ENCODE peak calls at places on chromosomes 4 and X, in four cellular contexts. One of them, this sample, is unnamed.

GRCh38 chr4:52712172-52712990 is 38.8 kb downstream of the ERVMER34-1 start:
- DNase-seq in brain microvascular endothelial cell: peak; percentile 97
- DNase-seq in CD8-positive, alpha-beta T cell: peak; percentile 95
- DNase-seq in GM23338: peak; percentile 98
- DNase-seq in this sample: peak; percentile 81

GRCh38 chr4:54152846-54153600 is 53.1 kb downstream of the GSX2 start:
- DNase-seq in CD8-positive, alpha-beta T cell: no peak
- DNase-seq in brain microvascular endothelial cell: peak; percentile 4
- DNase-seq in GM23338: no peak
- DNase-seq in this sample: peak; percentile 24

GRCh38 chr4:159655547-159655946 is 552.7 kb downstream of the RAPGEF2 start:
- DNase-seq in GM23338: no peak
- DNase-seq in brain microvascular endothelial cell: peak; percentile 93
- DNase-seq in CD8-positive, alpha-beta T cell: no peak
- DNase-seq in this sample: no peak

GRCh38 chr4:183195534-183195933 is 96.5 kb downstream of the WWC2 start:
- DNase-seq in GM23338: no peak
- DNase-seq in CD8-positive, alpha-beta T cell: no peak
- DNase-seq in brain microvascular endothelial cell: no peak
- DNase-seq in this sample: no peak

GRCh38 chrX:134971926-134972325 is 18.9 kb upstream of the SMIM10 start:
- DNase-seq in brain microvascular endothelial cell: peak; percentile 28
- DNase-seq in GM23338: no peak
- DNase-seq in CD8-positive, alpha-beta T cell: no peak
- DNase-seq in this sample: no peak

GRCh38 chr4:27775156-27775555 is 914.5 kb downstream of the STIM2 start:
- DNase-seq in CD8-positive, alpha-beta T cell: no peak
- DNase-seq in brain microvascular endothelial cell: no peak
- DNase-seq in GM23338: no peak
- DNase-seq in this sample: no peak

GRCh38 chr4:128924951-128925350 is 115.5 kb downstream of the JADE1 start:
- DNase-seq in brain microvascular endothelial cell: peak; percentile 4
- DNase-seq in GM23338: no peak
- DNase-seq in CD8-positive, alpha-beta T cell: no peak
- DNase-seq in this sample: no peak

GRCh38 chr4:177246636-177247584 is 62.8 kb upstream of the NEIL3 start:
- DNase-seq in GM23338: no peak
- DNase-seq in CD8-positive, alpha-beta T cell: no peak
- DNase-seq in brain microvascular endothelial cell: no peak
- DNase-seq in this sample: no peak

GRCh38 chr4:52606766-52607165 is 52.3 kb downstream of the USP46 start:
- DNase-seq in GM23338: no peak
- DNase-seq in brain microvascular endothelial cell: no peak
- DNase-seq in CD8-positive, alpha-beta T cell: no peak
- DNase-seq in this sample: no peak

GRCh38 chr4:47221721-47222120 is 190.4 kb downstream of the GABRB1 start:
- DNase-seq in brain microvascular endothelial cell: peak; percentile 82
- DNase-seq in GM23338: no peak
- DNase-seq in CD8-positive, alpha-beta T cell: no peak
- DNase-seq in this sample: peak; percentile 33

DNA sequence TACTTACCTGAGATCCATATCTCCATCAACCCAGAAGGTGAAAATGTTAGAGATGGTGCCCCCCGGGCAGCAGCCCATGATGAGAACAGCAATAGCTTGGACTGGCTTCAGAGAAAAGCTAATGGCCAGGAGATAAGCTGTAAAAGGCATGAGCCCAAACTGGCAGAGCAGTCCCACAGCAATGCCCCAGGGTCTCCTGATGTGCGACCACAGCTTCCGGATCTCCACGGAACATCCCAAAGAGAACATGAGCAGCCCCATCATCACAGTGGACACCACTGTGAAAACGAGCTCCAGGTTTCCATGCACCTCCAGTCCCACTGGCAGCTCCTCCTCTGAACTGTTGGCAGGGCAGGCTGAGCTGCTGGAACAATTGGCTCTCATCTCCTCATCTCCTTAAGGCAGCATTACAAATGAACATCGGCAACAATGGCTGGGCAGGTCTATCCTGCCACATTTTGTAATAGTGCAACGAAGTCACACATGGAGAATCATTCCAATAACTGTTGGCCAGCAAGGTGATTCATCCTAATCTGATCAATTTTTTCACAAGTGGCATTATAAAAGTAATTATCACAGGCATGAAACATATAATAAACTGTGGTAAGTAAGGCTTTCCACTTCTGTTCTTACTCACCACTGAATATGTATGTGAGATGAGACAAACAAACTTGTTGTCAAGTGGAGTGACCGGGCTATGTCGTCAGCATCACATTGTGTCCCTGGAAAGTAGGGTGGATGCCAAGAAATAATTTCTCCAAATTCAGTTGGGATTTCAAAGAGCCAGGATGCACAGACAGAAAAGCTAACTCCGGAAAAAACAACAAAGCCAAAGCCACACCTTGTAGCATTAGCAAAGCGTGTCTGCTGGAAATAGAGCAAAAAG is at the start of gene SLC10A6:
- DNase-seq in brain microvascular endothelial cell: no peak
- DNase-seq in GM23338: no peak
- DNase-seq in CD8-positive, alpha-beta T cell: no peak
- DNase-seq in this sample: no peak
- H3K4me3 ChIP-seq in brain microvascular endothelial cell: no peak within 1 kb of the TSS
- H3K4me3 ChIP-seq in GM23338: no peak within 1 kb of the TSS
- H3K4me3 ChIP-seq in CD8-positive, alpha-beta T cell: no peak within 1 kb of the TSS
- H3K4me3 ChIP-seq in this sample: no peak within 1 kb of the TSS

GRCh38 chr4:88008133-88008621 is 742 bp downstream of the PKD2 start:
- DNase-seq in CD8-positive, alpha-beta T cell: no peak
- DNase-seq in GM23338: peak; percentile 86
- DNase-seq in brain microvascular endothelial cell: peak; percentile 18
- DNase-seq in this sample: no peak

GRCh38 chr4:88009871-88010270 is 2.4 kb downstream of the PKD2 start:
- DNase-seq in brain microvascular endothelial cell: no peak
- DNase-seq in CD8-positive, alpha-beta T cell: no peak
- DNase-seq in GM23338: no peak
- DNase-seq in this sample: no peak

GRCh38 chr4:88006956-88007303 is 505 bp upstream of the PKD2 start:
- DNase-seq in CD8-positive, alpha-beta T cell: no peak
- DNase-seq in brain microvascular endothelial cell: no peak
- DNase-seq in GM23338: peak; percentile 57
- DNase-seq in this sample: no peak

GRCh38 chr4:88007304-88008132 is at the start of gene PKD2:
- DNase-seq in GM23338: peak; percentile 88
- DNase-seq in CD8-positive, alpha-beta T cell: peak; percentile 64
- DNase-seq in brain microvascular endothelial cell: peak; percentile 60
- DNase-seq in this sample: no peak

GRCh38 chr4:88008624-88009235 is 1.3 kb downstream of the PKD2 start:
- DNase-seq in CD8-positive, alpha-beta T cell: no peak
- DNase-seq in brain microvascular endothelial cell: peak; percentile 49
- DNase-seq in GM23338: no peak
- DNase-seq in this sample: no peak
- H3K27ac ChIP-seq in CD8-positive, alpha-beta T cell: no peak overlapping the region
- H3K27ac ChIP-seq in brain microvascular endothelial cell: peak overlapping the region; percentile 56
- H3K27ac ChIP-seq in GM23338: no peak overlapping the region
- H3K27ac ChIP-seq in this sample: no peak overlapping the region

DNA sequence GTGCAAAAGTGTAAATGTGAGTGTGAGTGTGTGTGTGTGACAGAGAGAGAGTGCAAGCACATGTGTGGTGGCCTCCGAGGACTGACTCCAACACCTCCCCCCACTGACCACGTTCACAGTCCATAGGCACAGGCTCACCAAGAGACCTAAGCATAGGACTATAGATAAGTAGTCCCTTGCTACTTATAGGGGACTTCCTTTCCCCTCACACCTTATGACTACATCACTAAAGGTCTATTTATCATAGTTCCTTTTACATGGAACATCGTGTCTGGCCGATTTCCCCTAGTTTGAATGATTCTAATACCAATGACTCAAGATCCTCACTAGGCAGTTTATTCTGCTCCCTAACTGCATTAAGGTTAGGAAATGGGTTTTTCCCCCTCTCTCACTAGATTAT is 17.8 kb downstream of the FRMPD3 start:
- DNase-seq in brain microvascular endothelial cell: no peak
- DNase-seq in CD8-positive, alpha-beta T cell: no peak
- DNase-seq in GM23338: no peak
- DNase-seq in this sample: no peak
- H3K27me3 ChIP-seq in brain microvascular endothelial cell: no peaks in the 10 kb centered on the region
- H3K27me3 ChIP-seq in CD8-positive, alpha-beta T cell: no peaks in the 10 kb centered on the region
- H3K27me3 ChIP-seq in GM23338: no peaks in the 10 kb centered on the region
- H3K27me3 ChIP-seq in this sample: no peaks in the 10 kb centered on the region

GRCh38 chr4:99856166-99856565 is 38.1 kb downstream of the LAMTOR3 start:
- DNase-seq in brain microvascular endothelial cell: peak; percentile 22
- DNase-seq in CD8-positive, alpha-beta T cell: no peak
- DNase-seq in GM23338: no peak
- DNase-seq in this sample: no peak
- H3K4me3 ChIP-seq in brain microvascular endothelial cell: no peak overlapping the region
- H3K4me3 ChIP-seq in CD8-positive, alpha-beta T cell: no peak overlapping the region
- H3K4me3 ChIP-seq in GM23338: no peak overlapping the region
- H3K4me3 ChIP-seq in this sample: no peak overlapping the region

GRCh38 chr4:11548529-11549176 is 120.0 kb upstream of the HS3ST1 start:
- DNase-seq in CD8-positive, alpha-beta T cell: no peak
- DNase-seq in GM23338: no peak
- DNase-seq in brain microvascular endothelial cell: no peak
- DNase-seq in this sample: no peak
- H3K27ac ChIP-seq in CD8-positive, alpha-beta T cell: no peak overlapping the region
- H3K27ac ChIP-seq in GM23338: no peak overlapping the region
- H3K27ac ChIP-seq in brain microvascular endothelial cell: no peak overlapping the region
- H3K27ac ChIP-seq in this sample: no peak overlapping the region

GRCh38 chrX:151796576-151796975 is 62.0 kb downstream of the CNGA2 start:
- DNase-seq in brain microvascular endothelial cell: no peak
- DNase-seq in GM23338: no peak
- DNase-seq in CD8-positive, alpha-beta T cell: no peak
- DNase-seq in this sample: no peak

GRCh38 chrX:151790421-151791160 is 56.0 kb downstream of the CNGA2 start:
- DNase-seq in GM23338: no peak
- DNase-seq in CD8-positive, alpha-beta T cell: no peak
- DNase-seq in brain microvascular endothelial cell: no peak
- DNase-seq in this sample: no peak

GRCh38 chrX:151792505-151792904 is 58.0 kb downstream of the CNGA2 start:
- DNase-seq in CD8-positive, alpha-beta T cell: no peak
- DNase-seq in GM23338: no peak
- DNase-seq in brain microvascular endothelial cell: no peak
- DNase-seq in this sample: no peak

GRCh38 chrX:151791961-151792360 is 57.4 kb downstream of the CNGA2 start:
- DNase-seq in GM23338: no peak
- DNase-seq in brain microvascular endothelial cell: no peak
- DNase-seq in CD8-positive, alpha-beta T cell: no peak
- DNase-seq in this sample: no peak

DNA sequence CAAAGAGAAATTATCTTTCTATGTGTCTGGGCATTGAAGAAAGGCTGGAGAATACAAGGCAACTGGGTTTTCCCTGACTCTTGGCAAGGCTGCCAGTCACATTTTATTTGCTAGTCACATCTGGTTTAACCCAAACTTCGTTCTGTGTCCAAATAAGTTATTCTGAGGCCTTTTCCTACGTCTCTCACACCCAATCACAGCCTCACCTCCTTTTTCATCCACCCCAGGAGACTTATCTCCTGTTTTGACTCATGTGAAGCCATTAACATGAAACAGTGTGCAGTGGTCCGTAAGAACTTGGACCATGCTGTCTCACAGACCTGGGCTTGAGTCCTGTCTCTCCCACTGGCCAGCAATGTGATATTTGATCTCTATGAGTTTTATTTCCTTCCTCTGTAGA is 59.3 kb downstream of the CNGA2 start:
- DNase-seq in brain microvascular endothelial cell: no peak
- DNase-seq in CD8-positive, alpha-beta T cell: no peak
- DNase-seq in GM23338: no peak
- DNase-seq in this sample: no peak
- H3K27me3 ChIP-seq in brain microvascular endothelial cell: no peaks in the 10 kb centered on the region
- H3K27me3 ChIP-seq in CD8-positive, alpha-beta T cell: no peaks in the 10 kb centered on the region
- H3K27me3 ChIP-seq in GM23338: no peaks in the 10 kb centered on the region
- H3K27me3 ChIP-seq in this sample: no peaks in the 10 kb centered on the region

GRCh38 chrX:74179071-74179470 is 124.9 kb upstream of the ZCCHC13 start:
- DNase-seq in CD8-positive, alpha-beta T cell: no peak
- DNase-seq in GM23338: no peak
- DNase-seq in brain microvascular endothelial cell: no peak
- DNase-seq in this sample: peak; percentile 20
- H3K4me3 ChIP-seq in CD8-positive, alpha-beta T cell: no peak overlapping the region
- H3K4me3 ChIP-seq in GM23338: no peak overlapping the region
- H3K4me3 ChIP-seq in brain microvascular endothelial cell: no peak overlapping the region
- H3K4me3 ChIP-seq in this sample: no peak overlapping the region

GRCh38 chr4:101954351-101954750 is 163.8 kb downstream of the BANK1 start:
- DNase-seq in GM23338: peak; percentile 32
- DNase-seq in CD8-positive, alpha-beta T cell: no peak
- DNase-seq in brain microvascular endothelial cell: no peak
- DNase-seq in this sample: no peak
- H3K27ac ChIP-seq in GM23338: peak overlapping the region; percentile 72
- H3K27ac ChIP-seq in CD8-positive, alpha-beta T cell: no peak overlapping the region
- H3K27ac ChIP-seq in brain microvascular endothelial cell: no peak overlapping the region
- H3K27ac ChIP-seq in this sample: no peak overlapping the region